ENCODE peak calls at places on chromosomes 11 and 22, in seven cellular contexts. One of them, this sample, is unnamed.
A peak's percentile ranks its signal among the peaks of the same experiment; 100 is the strongest.

GRCh38 chr22:42417645-42418303 is 14.4 kb downstream of the NFAM1 start:
- DNase-seq in H9: no peak
- DNase-seq in mesenchymal stem cell: no peak
- DNase-seq in IMR-90: no peak
- DNase-seq in mesendoderm: no peak
- DNase-seq in neuronal stem cell: no peak
- DNase-seq in H1: no peak
- DNase-seq in this sample: no peak

GRCh38 chr11:73350908-73351636 is 25.1 kb upstream of the RELT start:
- DNase-seq in IMR-90: peak; percentile 84
- DNase-seq in H9: peak; percentile 56
- DNase-seq in H1: peak; percentile 63
- DNase-seq in mesendoderm: peak; percentile 56
- DNase-seq in neuronal stem cell: no peak
- DNase-seq in mesenchymal stem cell: peak; percentile 85
- DNase-seq in this sample: peak; percentile 87

GRCh38 chr11:85742873-85743275 is 56.9 kb upstream of the CCDC89 start:
- DNase-seq in H9: no peak
- DNase-seq in neuronal stem cell: no peak
- DNase-seq in IMR-90: no peak
- DNase-seq in mesenchymal stem cell: no peak
- DNase-seq in H1: no peak
- DNase-seq in mesendoderm: no peak
- DNase-seq in this sample: no peak

GRCh38 chr11:86637976-86638375 is 34.4 kb downstream of the ME3 start:
- DNase-seq in mesenchymal stem cell: peak; percentile 68
- DNase-seq in H1: no peak
- DNase-seq in neuronal stem cell: no peak
- DNase-seq in mesendoderm: no peak
- DNase-seq in H9: no peak
- DNase-seq in IMR-90: peak; percentile 49
- DNase-seq in this sample: no peak

GRCh38 chr11:77207618-77208313 is 79.7 kb downstream of the MYO7A start:
- DNase-seq in neuronal stem cell: no peak
- DNase-seq in IMR-90: no peak
- DNase-seq in mesendoderm: no peak
- DNase-seq in H9: no peak
- DNase-seq in mesenchymal stem cell: no peak
- DNase-seq in H1: no peak
- DNase-seq in this sample: no peak

GRCh38 chr11:74791333-74792100 is 42.9 kb downstream of the RNF169 start:
- DNase-seq in H9: no peak
- DNase-seq in mesenchymal stem cell: no peak
- DNase-seq in neuronal stem cell: no peak
- DNase-seq in mesendoderm: no peak
- DNase-seq in IMR-90: no peak
- DNase-seq in H1: no peak
- DNase-seq in this sample: no peak

GRCh38 chr11:130171534-130171933 is 12.0 kb downstream of the ST14 start:
- DNase-seq in neuronal stem cell: no peak
- DNase-seq in IMR-90: no peak
- DNase-seq in mesenchymal stem cell: no peak
- DNase-seq in H1: no peak
- DNase-seq in mesendoderm: no peak
- DNase-seq in H9: no peak
- DNase-seq in this sample: no peak

GRCh38 chr22:25749420-25750169 is 7.6 kb downstream of the MYO18B start:
- DNase-seq in H9: no peak
- DNase-seq in neuronal stem cell: no peak
- DNase-seq in mesenchymal stem cell: no peak
- DNase-seq in H1: no peak
- DNase-seq in mesendoderm: no peak
- DNase-seq in IMR-90: no peak
- DNase-seq in this sample: no peak

GRCh38 chr11:1353383-1354124 is 36.2 kb upstream of the BRSK2 start:
- DNase-seq in mesenchymal stem cell: no peak
- DNase-seq in mesendoderm: peak; percentile 21
- DNase-seq in IMR-90: no peak
- DNase-seq in H9: no peak
- DNase-seq in H1: no peak
- DNase-seq in neuronal stem cell: no peak
- DNase-seq in this sample: no peak

GRCh38 chr11:1433977-1434640 is 44.4 kb downstream of the BRSK2 start:
- DNase-seq in H1: no peak
- DNase-seq in mesendoderm: no peak
- DNase-seq in mesenchymal stem cell: no peak
- DNase-seq in neuronal stem cell: no peak
- DNase-seq in H9: no peak
- DNase-seq in IMR-90: no peak
- DNase-seq in this sample: no peak

GRCh38 chr11:68053117-68053516 is 14.3 kb downstream of the TCIRG1 start:
- DNase-seq in H9: peak; percentile 29
- DNase-seq in H1: no peak
- DNase-seq in mesenchymal stem cell: peak; percentile 26
- DNase-seq in mesendoderm: peak; percentile 26
- DNase-seq in neuronal stem cell: no peak
- DNase-seq in IMR-90: no peak
- DNase-seq in this sample: no peak

GRCh38 chr11:119148855-119149370 is at the start of gene ABCG4:
- DNase-seq in neuronal stem cell: peak; percentile 33
- DNase-seq in H9: peak; percentile 44
- DNase-seq in H1: peak; percentile 69
- DNase-seq in IMR-90: no peak
- DNase-seq in mesenchymal stem cell: no peak
- DNase-seq in mesendoderm: peak; percentile 28
- DNase-seq in this sample: peak; percentile 14

GRCh38 chr11:47577460-47578041 is 1.2 kb downstream of the KBTBD4 start:
- DNase-seq in H9: no peak
- DNase-seq in neuronal stem cell: no peak
- DNase-seq in mesendoderm: peak; percentile 30
- DNase-seq in IMR-90: no peak
- DNase-seq in H1: no peak
- DNase-seq in mesenchymal stem cell: no peak
- DNase-seq in this sample: no peak

GRCh38 chr11:115264278-115264677 is 239.9 kb downstream of the CADM1 start:
- DNase-seq in neuronal stem cell: no peak
- DNase-seq in mesenchymal stem cell: no peak
- DNase-seq in IMR-90: no peak
- DNase-seq in mesendoderm: no peak
- DNase-seq in H9: no peak
- DNase-seq in H1: no peak
- DNase-seq in this sample: no peak

GRCh38 chr11:64018310-64018709 is 17.4 kb upstream of the FLRT1 start:
- DNase-seq in mesenchymal stem cell: no peak
- DNase-seq in H9: no peak
- DNase-seq in IMR-90: no peak
- DNase-seq in H1: no peak
- DNase-seq in neuronal stem cell: no peak
- DNase-seq in mesendoderm: no peak
- DNase-seq in this sample: no peak

GRCh38 chr11:8839957-8840945 is 70.7 kb upstream of the AKIP1 start:
- DNase-seq in mesendoderm: peak; percentile 65
- DNase-seq in IMR-90: peak; percentile 74
- DNase-seq in mesenchymal stem cell: peak; percentile 92
- DNase-seq in H1: peak; percentile 50
- DNase-seq in neuronal stem cell: peak; percentile 66
- DNase-seq in H9: peak; percentile 63
- DNase-seq in this sample: no peak

GRCh38 chr11:12961615-12962014 is 47.5 kb upstream of the RASSF10 start:
- DNase-seq in H9: no peak
- DNase-seq in mesendoderm: no peak
- DNase-seq in H1: no peak
- DNase-seq in neuronal stem cell: no peak
- DNase-seq in mesenchymal stem cell: no peak
- DNase-seq in IMR-90: peak; percentile 19
- DNase-seq in this sample: no peak

GRCh38 chr11:19777342-19778102 is 64.9 kb downstream of the NAV2 start:
- DNase-seq in mesendoderm: peak; percentile 76
- DNase-seq in mesenchymal stem cell: peak; percentile 61
- DNase-seq in H9: peak; percentile 41
- DNase-seq in H1: no peak
- DNase-seq in neuronal stem cell: no peak
- DNase-seq in IMR-90: peak; percentile 84
- DNase-seq in this sample: peak; percentile 46

GRCh38 chr11:28976801-28977145 is 868.6 kb downstream of the METTL15 start:
- DNase-seq in H9: no peak
- DNase-seq in neuronal stem cell: no peak
- DNase-seq in H1: no peak
- DNase-seq in mesendoderm: no peak
- DNase-seq in mesenchymal stem cell: no peak
- DNase-seq in IMR-90: no peak
- DNase-seq in this sample: no peak

GRCh38 chr11:110505514-110506284 is 76.0 kb downstream of the FDX1 start:
- DNase-seq in H1: no peak
- DNase-seq in mesenchymal stem cell: no peak
- DNase-seq in mesendoderm: no peak
- DNase-seq in IMR-90: no peak
- DNase-seq in H9: no peak
- DNase-seq in neuronal stem cell: no peak
- DNase-seq in this sample: no peak

GRCh38 chr11:126122863-126123262 is 60.2 kb upstream of the CDON start:
- DNase-seq in H1: no peak
- DNase-seq in mesenchymal stem cell: no peak
- DNase-seq in IMR-90: no peak
- DNase-seq in neuronal stem cell: no peak
- DNase-seq in mesendoderm: no peak
- DNase-seq in H9: no peak
- DNase-seq in this sample: no peak

GRCh38 chr11:126124284-126124683 is 61.6 kb upstream of the CDON start:
- DNase-seq in neuronal stem cell: no peak
- DNase-seq in IMR-90: peak; percentile 15
- DNase-seq in mesenchymal stem cell: no peak
- DNase-seq in H1: no peak
- DNase-seq in mesendoderm: no peak
- DNase-seq in H9: no peak
- DNase-seq in this sample: no peak

GRCh38 chr11:126121316-126121715 is 58.6 kb upstream of the CDON start:
- DNase-seq in H1: no peak
- DNase-seq in H9: no peak
- DNase-seq in neuronal stem cell: no peak
- DNase-seq in mesenchymal stem cell: no peak
- DNase-seq in mesendoderm: no peak
- DNase-seq in IMR-90: no peak
- DNase-seq in this sample: no peak

GRCh38 chr11:126127284-126127845 is 64.7 kb upstream of the CDON start:
- DNase-seq in neuronal stem cell: no peak
- DNase-seq in mesendoderm: no peak
- DNase-seq in IMR-90: no peak
- DNase-seq in H9: no peak
- DNase-seq in H1: no peak
- DNase-seq in mesenchymal stem cell: no peak
- DNase-seq in this sample: no peak

GRCh38 chr11:126123686-126124085 is 61.0 kb upstream of the CDON start:
- DNase-seq in mesendoderm: no peak
- DNase-seq in IMR-90: no peak
- DNase-seq in H1: no peak
- DNase-seq in neuronal stem cell: no peak
- DNase-seq in H9: no peak
- DNase-seq in mesenchymal stem cell: no peak
- DNase-seq in this sample: no peak
- H2BK5ac ChIP-seq in mesendoderm: no peak overlapping the region
- H2BK5ac ChIP-seq in IMR-90: no peak overlapping the region
- H2BK5ac ChIP-seq in H1: no peak overlapping the region
- H2BK5ac ChIP-seq in neuronal stem cell: no peak overlapping the region
- H2BK5ac ChIP-seq in H9: no peak overlapping the region
- H2BK5ac ChIP-seq in mesenchymal stem cell: no peak overlapping the region
- H2BK5ac ChIP-seq in this sample: no peak overlapping the region

DNA sequence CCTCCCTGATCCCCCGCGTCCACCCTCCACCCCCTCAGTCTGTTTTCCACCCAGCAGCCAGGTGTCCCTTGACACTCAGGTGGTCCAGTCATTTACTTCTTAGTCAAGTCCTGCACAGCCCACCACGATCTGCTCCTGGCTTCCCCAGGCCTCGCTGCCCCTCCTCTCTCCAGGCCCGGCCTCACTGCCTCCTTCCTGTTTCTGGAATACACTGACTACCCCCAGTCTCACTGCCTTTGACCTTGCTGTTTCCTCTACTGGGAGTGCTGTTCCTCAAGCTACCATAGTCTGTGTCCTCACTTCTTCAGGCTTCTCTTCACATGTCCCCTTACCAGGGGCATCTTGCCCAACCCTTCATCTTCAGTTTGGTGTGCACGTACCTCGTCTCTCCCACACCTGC is 7.4 kb downstream of the MCM5 start:
- DNase-seq in H1: no peak
- DNase-seq in neuronal stem cell: no peak
- DNase-seq in mesendoderm: no peak
- DNase-seq in H9: no peak
- DNase-seq in IMR-90: no peak
- DNase-seq in mesenchymal stem cell: no peak
- DNase-seq in this sample: no peak
- H3K18ac ChIP-seq in H1: no peak overlapping the region
- H3K18ac ChIP-seq in neuronal stem cell: no peak overlapping the region
- H3K18ac ChIP-seq in mesendoderm: no peak overlapping the region
- H3K18ac ChIP-seq in H9: no peak overlapping the region
- H3K18ac ChIP-seq in IMR-90: no peak overlapping the region
- H3K18ac ChIP-seq in mesenchymal stem cell: no peak overlapping the region
- H3K18ac ChIP-seq in this sample: no peak overlapping the region

DNA sequence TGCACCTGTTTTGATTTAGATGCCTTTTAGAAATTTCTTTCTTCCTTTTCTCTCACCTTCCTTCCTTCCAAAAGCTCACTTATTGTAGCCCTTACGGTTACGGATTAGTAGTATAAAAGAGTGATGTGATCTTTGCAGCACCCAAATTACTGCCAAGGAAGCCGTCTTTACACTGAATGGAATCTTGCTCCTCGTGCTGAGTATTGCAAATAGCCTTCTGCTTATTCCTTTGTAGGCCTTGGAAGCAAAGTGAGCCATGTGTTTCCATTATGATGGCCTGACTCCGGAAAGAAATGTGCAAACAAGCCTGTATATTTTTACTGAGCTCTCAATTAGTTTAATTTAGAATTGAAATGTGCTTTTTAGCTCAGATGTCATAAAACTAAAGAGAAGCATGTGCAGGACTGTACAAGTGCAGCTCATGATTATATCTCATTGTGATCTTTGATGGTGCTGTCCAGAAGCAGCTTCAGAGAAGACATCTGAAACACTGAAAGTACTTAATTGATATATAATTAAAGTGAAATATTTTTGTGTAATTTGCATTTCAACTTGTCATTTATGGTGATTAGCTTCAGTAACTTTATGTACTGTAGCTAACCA is 129.2 kb downstream of the GRIA4 start:
- DNase-seq in H1: no peak
- DNase-seq in mesenchymal stem cell: no peak
- DNase-seq in IMR-90: no peak
- DNase-seq in H9: no peak
- DNase-seq in mesendoderm: no peak
- DNase-seq in neuronal stem cell: no peak
- DNase-seq in this sample: no peak
- H2BK5ac ChIP-seq in H1: no peak overlapping the region
- H2BK5ac ChIP-seq in mesenchymal stem cell: no peak overlapping the region
- H2BK5ac ChIP-seq in IMR-90: no peak overlapping the region
- H2BK5ac ChIP-seq in H9: no peak overlapping the region
- H2BK5ac ChIP-seq in mesendoderm: no peak overlapping the region
- H2BK5ac ChIP-seq in neuronal stem cell: no peak overlapping the region
- H2BK5ac ChIP-seq in this sample: no peak overlapping the region

DNA sequence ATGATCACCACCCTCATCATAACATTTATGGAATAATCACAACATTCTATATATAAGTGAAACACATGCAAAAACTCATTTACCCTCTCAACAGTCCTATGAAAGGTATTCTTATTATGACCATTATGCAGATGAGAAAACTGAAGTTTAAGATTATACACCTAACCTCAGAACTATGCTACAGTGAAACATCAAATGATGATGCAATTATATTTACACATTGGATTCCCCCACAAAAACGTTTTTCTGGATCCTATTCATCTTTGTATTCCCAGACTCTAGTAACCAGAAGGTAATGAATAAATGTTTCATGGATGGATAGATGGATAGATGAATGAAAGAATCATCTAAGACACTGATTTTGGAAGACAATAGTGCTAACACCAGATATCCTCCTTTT is 54.8 kb downstream of the TCP11L1 start:
- DNase-seq in mesenchymal stem cell: no peak
- DNase-seq in neuronal stem cell: no peak
- DNase-seq in H1: no peak
- DNase-seq in H9: no peak
- DNase-seq in mesendoderm: no peak
- DNase-seq in IMR-90: no peak
- DNase-seq in this sample: no peak
- H3K18ac ChIP-seq in mesenchymal stem cell: no peak overlapping the region
- H3K18ac ChIP-seq in neuronal stem cell: no peak overlapping the region
- H3K18ac ChIP-seq in H1: no peak overlapping the region
- H3K18ac ChIP-seq in H9: no peak overlapping the region
- H3K18ac ChIP-seq in mesendoderm: no peak overlapping the region
- H3K18ac ChIP-seq in IMR-90: no peak overlapping the region
- H3K18ac ChIP-seq in this sample: no peak overlapping the region

This sample was measured in trophoblast cell.